ENCODE peak calls at places on chromosomes 4 and X, in six cellular contexts. A is left lung, N is fibroblast of lung, W is astrocyte, K is keratinocyte, Z is IMR-90. I is an unnamed sample. For H3K36me3, the result is how much of the 10 kb centered on the place peaks cover.

GRCh38 chr4:58063761-58064160 is 953.6 kb upstream of the IGFBP7 start:
- DNase-seq in A (no peak), N (no peak), W (no peak), K (no peak), Z (no peak), I (no peak)

GRCh38 chr4:9969526-9970398 is 51.5 kb downstream of the SLC2A9 start:
- DNase-seq in A (no peak), N (no peak), W (no peak), K (no peak), Z (no peak), I (no peak)

GRCh38 chr4:8414377-8414776 is 26.1 kb downstream of the ACOX3 start:
- DNase-seq in A (no peak), N (no peak), W (no peak), K (no peak), Z (no peak), I (peak)

GRCh38 chr4:1981251-1982055 is 27.3 kb downstream of the NELFA start:
- DNase-seq in A (no peak), N (peak), W (no peak), K (no peak), Z (peak), I (no peak)

GRCh38 chr4:6134612-6135220 is 65.6 kb downstream of the JAKMIP1 start:
- DNase-seq in A (no peak), N (no peak), W (no peak), K (no peak), Z (no peak), I (no peak)

GRCh38 chr4:38612996-38613395 is 51.0 kb upstream of the KLF3 start:
- DNase-seq in A (no peak), N (peak), W (no peak), K (no peak), Z (no peak), I (no peak)

GRCh38 chrX:148501121-148502066 is 977 bp downstream of the AFF2 start:
- DNase-seq in A (peak), N (no peak), W (no peak), K (no peak), Z (no peak), I (peak)

GRCh38 chr4:176569301-176569700 is 223.4 kb downstream of the VEGFC start:
- DNase-seq in A (no peak), N (peak), W (no peak), K (no peak), Z (no peak), I (no peak)

GRCh38 chr4:98786866-98787265 is 128.5 kb upstream of the TSPAN5 start:
- DNase-seq in A (no peak), N (peak), W (no peak), K (no peak), Z (peak), I (no peak)

GRCh38 chr4:135240796-135241195 is 1039.2 kb upstream of the PABPC4L start:
- DNase-seq in A (no peak), N (peak), W (no peak), K (no peak), Z (peak), I (no peak)

GRCh38 chr4:20281453-20281852 is 29.7 kb downstream of the SLIT2 start:
- DNase-seq in A (no peak), N (no peak), W (no peak), K (no peak), Z (no peak), I (no peak)

GRCh38 chrX:153853180-153853901 is 23.0 kb upstream of the PDZD4 start:
- DNase-seq in A (no peak), N (no peak), W (no peak), K (no peak), Z (no peak), I (no peak)

GRCh38 chr4:52376107-52376704 is 282.9 kb downstream of the USP46 start:
- DNase-seq in A (no peak), N (peak), W (peak), K (no peak), Z (peak), I (peak)

GRCh38 chr4:136687118-136687517 is 845.2 kb downstream of the PCDH18 start:
- DNase-seq in A (no peak), N (no peak), W (no peak), K (no peak), Z (no peak), I (no peak)

GRCh38 chr4:55435136-55435535 is 39.4 kb downstream of the TMEM165 start:
- DNase-seq in A (no peak), N (peak), W (no peak), K (no peak), Z (peak), I (no peak)

GRCh38 chr4:39469429-39470077 is 10.7 kb downstream of the LIAS start:
- DNase-seq in A (no peak), N (peak), W (peak), K (no peak), Z (peak), I (peak)

GRCh38 chr4:13722649-13723048 is 95.1 kb upstream of the BOD1L1 start:
- DNase-seq in A (no peak), N (no peak), W (no peak), K (no peak), Z (no peak), I (no peak)

GRCh38 chr4:111689214-111689613 is 456.0 kb upstream of the FAM241A start:
- DNase-seq in A (no peak), N (peak), W (peak), K (no peak), Z (peak), I (no peak)

GRCh38 chrX:152149648-152150047 is 11.3 kb upstream of the MAGEA10 start:
- DNase-seq in A (no peak), N (no peak), W (no peak), K (no peak), Z (no peak), I (no peak)

GRCh38 chr4:17232575-17233253 is 279.2 kb downstream of the QDPR start:
- DNase-seq in A (no peak), N (peak), W (peak), K (no peak), Z (peak), I (no peak)

GRCh38 chr4:104975617-104976016 is 171.1 kb upstream of the TET2 start:
- DNase-seq in A (no peak), N (no peak), W (no peak), K (no peak), Z (no peak), I (no peak)

GRCh38 chr4:16843831-16844508 is 54.5 kb downstream of the LDB2 start:
- DNase-seq in A (no peak), N (peak), W (peak), K (no peak), Z (peak), I (no peak)

GRCh38 chr4:101306764-101307615 is 40.3 kb downstream of the PPP3CA start:
- DNase-seq in A (no peak), N (no peak), W (peak), K (no peak), Z (no peak), I (no peak)

GRCh38 chrX:39532761-39533160 is 565.0 kb downstream of the BCOR start:
- DNase-seq in A (no peak), N (no peak), W (no peak), K (no peak), Z (no peak), I (no peak)

GRCh38 chr4:165301833-165302232 is 25.6 kb upstream of the MSMO1 start:
- DNase-seq in A (no peak), N (peak), W (peak), K (no peak), Z (peak), I (no peak)

DNA sequence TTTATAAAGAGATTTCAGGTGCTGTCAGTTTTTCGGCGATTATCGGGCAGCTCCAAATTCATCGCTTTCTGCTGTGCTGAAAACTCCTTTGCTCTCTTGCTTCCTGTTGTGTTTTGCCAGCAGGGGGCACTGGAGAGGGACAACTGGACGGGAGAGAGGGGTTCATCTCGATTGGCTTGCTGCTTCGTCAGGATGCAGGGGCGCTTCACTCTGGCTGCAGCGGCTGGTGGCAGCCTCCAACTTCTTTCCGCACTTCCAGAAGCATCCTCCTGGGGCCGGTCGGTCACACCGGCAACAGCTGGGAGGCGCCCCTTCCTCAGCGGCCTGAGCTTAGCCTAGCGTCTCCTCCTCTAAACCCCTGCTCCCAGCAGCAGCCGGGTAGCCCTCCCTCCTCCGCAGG is 29.5 kb downstream of the MSL3 start:
- DNase-seq in A (peak), N (peak), W (peak), K (no peak), Z (peak), I (no peak)
- TF ChIP-seq CTCF in A (peak), N (peak), W (peak), K (peak), Z (peak), I (peak)

DNA sequence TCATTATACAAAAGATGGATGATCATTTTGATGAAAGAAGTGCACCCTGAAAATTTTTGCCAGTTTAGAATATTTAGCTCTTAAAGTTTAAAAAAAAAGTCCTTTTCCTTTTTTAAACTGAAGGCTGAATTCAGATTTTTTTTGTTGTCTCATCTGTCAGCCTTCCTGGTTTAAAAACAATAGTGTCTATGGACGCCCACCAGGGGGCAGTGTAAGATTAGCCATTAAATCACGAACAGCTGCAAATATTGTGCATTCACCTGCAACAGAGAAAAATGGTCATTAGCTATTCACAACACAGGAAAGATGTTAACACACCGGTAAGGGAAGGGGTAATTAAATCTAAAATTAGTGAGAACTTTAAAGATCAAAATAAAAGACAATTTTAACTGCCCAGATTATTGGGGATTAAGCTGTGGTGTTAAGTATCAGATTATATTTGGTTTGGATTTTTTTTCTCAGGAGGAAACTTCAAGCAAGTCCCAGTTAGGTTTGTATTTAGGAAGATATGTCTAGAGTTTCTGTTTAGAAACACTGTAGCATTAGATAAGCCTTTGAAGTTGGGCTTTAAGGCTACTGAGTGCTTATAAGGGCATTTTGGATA is 4.4 kb upstream of the CXorf38 start:
- DNase-seq in A (no peak), N (peak), W (peak), K (no peak), Z (peak), I (peak)
- H3K36me3 ChIP-seq in A (under half), N (under half), W (under half), K (under half), Z (under half), I (under half)

DNA sequence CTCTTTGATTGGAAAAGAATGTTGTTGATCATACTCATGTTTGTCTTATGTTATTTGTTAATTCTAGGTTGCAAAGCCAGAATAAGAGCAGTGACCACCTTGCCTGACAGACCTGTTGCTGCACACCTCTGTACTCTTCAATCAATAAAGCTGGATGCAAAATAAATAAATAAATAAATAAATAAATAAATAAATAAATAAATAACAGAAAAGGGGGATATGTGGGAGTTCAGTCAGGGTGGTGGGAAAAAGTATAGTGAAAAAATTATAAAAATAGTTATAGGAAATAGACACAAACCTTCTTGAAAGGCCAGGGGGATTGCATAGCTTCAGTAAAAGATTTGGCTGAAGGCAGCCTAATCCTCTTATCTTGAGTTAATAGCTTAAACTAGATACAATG is 51.3 kb downstream of the TENT5D start:
- DNase-seq in A (no peak), N (no peak), W (no peak), K (no peak), Z (no peak), I (no peak)
- TF ChIP-seq CTCF in A (no peak), N (no peak), W (no peak), K (no peak), Z (no peak), I (no peak)

GRCh38 chr4:121674696-121675095 is 22.1 kb downstream of the ANXA5 start:
- DNase-seq in A (no peak), N (no peak), W (no peak), K (no peak), Z (no peak), I (no peak)

GRCh38 chr4:121675715-121676114 is 21.1 kb downstream of the ANXA5 start:
- DNase-seq in A (no peak), N (peak), W (no peak), K (no peak), Z (peak), I (no peak)

GRCh38 chr4:121677524-121677923 is 19.3 kb downstream of the ANXA5 start:
- DNase-seq in A (no peak), N (no peak), W (no peak), K (no peak), Z (no peak), I (no peak)

GRCh38 chr4:121674191-121674590 is 22.6 kb downstream of the ANXA5 start:
- DNase-seq in A (no peak), N (no peak), W (no peak), K (no peak), Z (no peak), I (no peak)

DNA sequence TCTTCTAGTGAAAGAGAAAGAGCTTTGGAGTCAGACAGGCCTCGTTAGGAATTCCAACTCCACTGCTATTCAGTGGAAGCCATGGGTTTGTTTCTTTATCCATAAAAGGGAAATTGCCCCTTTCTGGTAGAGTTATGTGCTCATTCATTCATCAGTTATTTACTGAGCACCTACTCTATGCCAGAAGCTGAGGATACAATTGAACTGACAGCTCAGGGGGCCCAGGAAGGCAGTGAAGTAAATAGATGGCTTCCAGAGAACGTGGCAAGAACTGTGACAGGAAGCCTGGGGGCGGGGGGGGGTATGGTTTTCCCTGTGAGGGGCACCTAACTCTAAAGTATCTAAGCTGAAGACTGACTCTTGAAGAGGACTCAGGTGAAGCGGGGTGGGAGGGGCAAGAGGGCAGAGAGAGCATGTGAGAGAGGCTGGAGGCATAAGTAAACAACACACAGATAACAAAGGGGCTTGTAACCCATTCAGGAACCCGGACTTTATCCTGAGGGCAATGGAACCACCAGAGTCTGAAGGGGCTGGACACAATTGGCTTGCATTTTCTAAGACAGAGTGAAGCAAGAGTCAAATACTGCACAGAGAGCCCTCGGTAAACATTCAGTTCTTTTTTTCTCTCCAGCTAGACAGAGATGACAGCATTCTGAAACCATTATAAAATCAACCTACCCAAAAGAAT is 20.2 kb downstream of the ANXA5 start:
- DNase-seq in A (no peak), N (no peak), W (no peak), K (no peak), Z (no peak), I (no peak)
- H3K36me3 ChIP-seq in A (under half), N (under half), W (half or more), K (under half), Z (half or more), I (half or more)

GRCh38 chrX:7047951-7048350 is 99.6 kb upstream of the STS start:
- DNase-seq in A (no peak), N (no peak), W (no peak), K (no peak), Z (no peak), I (no peak)
- TF ChIP-seq CTCF in A (no peak), N (no peak), W (no peak), K (no peak), Z (no peak), I (peak)

DNA sequence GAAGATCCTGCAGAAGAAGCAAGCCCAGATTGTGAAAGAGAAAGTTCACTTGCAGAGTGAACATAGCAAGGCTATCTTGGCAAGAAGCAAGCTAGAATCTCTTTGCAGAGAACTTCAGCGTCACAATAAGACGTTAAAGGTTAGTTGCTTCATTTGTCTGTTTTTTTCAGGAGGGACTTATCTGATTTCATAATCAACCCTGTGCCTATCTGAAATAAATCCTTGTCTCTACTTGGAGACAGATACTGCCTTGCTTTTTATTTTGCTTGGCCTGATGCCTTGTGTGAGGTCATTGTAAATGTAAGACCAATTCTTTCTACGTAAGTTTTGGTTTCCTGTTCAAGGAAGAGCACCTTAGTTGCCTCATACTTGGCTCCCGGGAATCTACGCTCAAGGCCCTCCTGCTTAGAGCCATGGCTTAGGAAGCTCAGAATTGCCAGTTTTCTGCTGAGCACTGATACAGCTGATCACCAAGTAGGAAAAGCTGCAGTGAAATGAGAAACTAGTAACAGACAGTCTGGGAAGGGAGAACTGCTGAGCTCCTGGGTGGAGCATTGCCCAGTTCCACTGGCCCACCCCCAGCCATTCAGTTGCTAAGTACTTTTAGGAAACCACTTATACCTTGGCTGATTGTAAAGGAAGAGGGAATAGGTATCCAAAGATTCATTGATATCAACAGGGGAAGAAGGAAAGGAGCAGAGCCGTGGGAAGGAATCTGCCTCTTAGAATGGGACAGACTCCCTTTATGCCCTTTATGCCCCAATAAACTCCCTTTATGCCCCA is 41.8 kb downstream of the RBBP7 start:
- DNase-seq in A (no peak), N (peak), W (peak), K (no peak), Z (peak), I (peak)
- H3K36me3 ChIP-seq in A (under half), N (under half), W (under half), K (under half), Z (under half), I (under half)

DNA sequence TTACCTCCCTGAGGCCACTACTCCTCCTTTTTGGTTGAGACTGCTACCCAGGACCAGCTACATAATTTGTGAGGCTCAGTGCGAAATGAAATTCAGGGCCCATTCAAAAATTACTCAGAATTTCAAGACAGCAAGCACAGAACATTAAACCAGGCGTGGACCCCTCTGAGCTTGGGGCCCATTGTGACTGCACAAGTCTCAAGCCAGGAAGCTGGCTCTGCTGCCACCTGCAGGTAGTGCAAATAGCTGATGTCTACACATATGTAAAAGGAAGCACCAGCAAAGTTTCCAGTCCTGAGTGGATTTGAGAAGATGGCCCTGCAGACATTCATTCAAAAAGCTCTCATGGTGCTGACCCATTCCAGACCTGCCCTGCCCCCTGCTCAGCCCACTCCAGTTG is 213.4 kb upstream of the LNX1 start:
- DNase-seq in A (peak), N (no peak), W (no peak), K (no peak), Z (no peak), I (peak)
- TF ChIP-seq CTCF in A (peak), N (peak), W (no peak), K (peak), Z (peak), I (peak)

DNA sequence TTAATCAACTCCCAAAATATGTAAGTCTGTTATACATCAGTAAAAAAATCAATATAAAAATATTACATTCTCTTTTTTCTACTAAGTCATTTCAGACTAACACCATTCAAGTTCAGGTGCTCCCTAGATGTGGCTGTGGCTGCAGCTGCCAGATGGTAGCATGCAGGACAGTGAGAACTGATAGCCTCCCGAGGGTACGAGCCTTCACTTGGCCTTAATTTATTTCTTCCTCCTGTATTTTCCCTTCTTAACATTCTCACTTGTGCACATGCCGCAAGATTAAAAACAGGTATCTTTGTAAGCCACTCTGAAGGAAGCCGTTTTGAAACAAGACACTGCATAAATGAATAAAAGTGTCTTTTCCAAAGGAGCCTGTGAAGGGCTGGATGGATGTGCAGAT is 97.2 kb downstream of the KLHL8 start:
- DNase-seq in A (no peak), N (no peak), W (no peak), K (no peak), Z (no peak), I (no peak)
- H3K36me3 ChIP-seq in A (under half), N (under half), W (under half), K (under half), Z (under half), I (under half)

DNA sequence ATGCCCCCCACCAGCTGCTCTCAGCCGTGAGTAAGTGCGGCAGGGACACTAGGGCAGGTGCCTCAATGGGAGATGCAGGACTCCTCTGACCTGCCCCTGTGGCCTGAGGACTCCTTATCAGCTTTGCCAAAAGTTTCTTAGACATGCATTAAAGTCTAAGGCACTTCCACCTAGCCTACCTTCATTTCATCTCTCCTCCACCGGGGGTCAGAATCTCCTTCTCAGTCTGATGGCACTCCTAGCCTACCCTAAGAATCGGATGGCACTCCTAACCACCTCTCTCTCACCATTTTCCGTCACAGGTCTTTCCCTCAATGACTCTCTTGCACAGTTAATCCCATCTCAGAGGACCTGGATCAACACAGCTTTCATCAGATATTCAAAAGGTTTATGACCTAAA is 85.9 kb downstream of the OTC start:
- DNase-seq in A (no peak), N (no peak), W (no peak), K (no peak), Z (no peak), I (no peak)
- TF ChIP-seq CTCF in A (no peak), N (no peak), W (no peak), K (peak), Z (no peak), I (no peak)

I was measured in mammary epithelial cell.